ENCODE peak calls at places on chromosomes 6 and 20, in five cellular contexts. One of them, this sample, is unnamed.
A peak's percentile ranks its signal among the peaks of the same experiment; 100 is the strongest.

GRCh38 chr6:111925296-111925695 is 52.0 kb upstream of the FYN start:
- DNase-seq in OCI-M1: no peak
- DNase-seq in CD8-positive, alpha-beta T cell: no peak
- DNase-seq in choroid plexus epithelial cell: peak; percentile 70
- DNase-seq in PC-3: peak; percentile 57
- DNase-seq in this sample: no peak

GRCh38 chr6:111551521-111552231 is 54.0 kb downstream of the TRAF3IP2 start:
- DNase-seq in OCI-M1: no peak
- DNase-seq in CD8-positive, alpha-beta T cell: no peak
- DNase-seq in choroid plexus epithelial cell: peak; percentile 22
- DNase-seq in PC-3: peak; percentile 14
- DNase-seq in this sample: peak; percentile 75

GRCh38 chr20:11651138-11651537 is 266.6 kb upstream of the BTBD3 start:
- DNase-seq in OCI-M1: peak; percentile 31
- DNase-seq in CD8-positive, alpha-beta T cell: no peak
- DNase-seq in choroid plexus epithelial cell: no peak
- DNase-seq in PC-3: no peak
- DNase-seq in this sample: no peak

GRCh38 chr6:160300076-160300695 is 41.6 kb upstream of the SLC22A2 start:
- DNase-seq in OCI-M1: no peak
- DNase-seq in CD8-positive, alpha-beta T cell: no peak
- DNase-seq in choroid plexus epithelial cell: no peak
- DNase-seq in PC-3: no peak
- DNase-seq in this sample: no peak

GRCh38 chr6:106547961-106548453 is 81.3 kb downstream of the RTN4IP1 start:
- DNase-seq in OCI-M1: no peak
- DNase-seq in CD8-positive, alpha-beta T cell: peak; percentile 18
- DNase-seq in choroid plexus epithelial cell: peak; percentile 84
- DNase-seq in PC-3: peak; percentile 69
- DNase-seq in this sample: no peak

GRCh38 chr6:123655520-123656306 is 19.0 kb upstream of the TRDN start:
- DNase-seq in OCI-M1: peak; percentile 86
- DNase-seq in CD8-positive, alpha-beta T cell: no peak
- DNase-seq in choroid plexus epithelial cell: no peak
- DNase-seq in PC-3: peak; percentile 8
- DNase-seq in this sample: no peak

GRCh38 chr6:44128020-44128917 is 915 bp downstream of the TMEM63B start:
- DNase-seq in OCI-M1: peak; percentile 71
- DNase-seq in CD8-positive, alpha-beta T cell: no peak
- DNase-seq in choroid plexus epithelial cell: peak; percentile 25
- DNase-seq in PC-3: peak; percentile 30
- DNase-seq in this sample: peak; percentile 73

GRCh38 chr6:2108700-2109306 is 136.6 kb downstream of the GMDS start:
- DNase-seq in OCI-M1: no peak
- DNase-seq in CD8-positive, alpha-beta T cell: no peak
- DNase-seq in choroid plexus epithelial cell: peak; percentile 47
- DNase-seq in PC-3: no peak
- DNase-seq in this sample: no peak

GRCh38 chr20:51570755-51571469 is 28.4 kb upstream of the NFATC2 start:
- DNase-seq in OCI-M1: no peak
- DNase-seq in CD8-positive, alpha-beta T cell: no peak
- DNase-seq in choroid plexus epithelial cell: peak; percentile 34
- DNase-seq in PC-3: no peak
- DNase-seq in this sample: no peak

GRCh38 chr6:11320914-11321549 is 88.6 kb upstream of the NEDD9 start:
- DNase-seq in OCI-M1: no peak
- DNase-seq in CD8-positive, alpha-beta T cell: no peak
- DNase-seq in choroid plexus epithelial cell: no peak
- DNase-seq in PC-3: no peak
- DNase-seq in this sample: no peak

GRCh38 chr6:31473780-31474725 is 23.9 kb upstream of the MICB start:
- DNase-seq in OCI-M1: no peak
- DNase-seq in CD8-positive, alpha-beta T cell: no peak
- DNase-seq in choroid plexus epithelial cell: peak; percentile 69
- DNase-seq in PC-3: peak; percentile 85
- DNase-seq in this sample: peak; percentile 13

GRCh38 chr6:43669922-43670622 is 17.5 kb downstream of the MRPS18A start:
- DNase-seq in OCI-M1: peak; percentile 90
- DNase-seq in CD8-positive, alpha-beta T cell: no peak
- DNase-seq in choroid plexus epithelial cell: peak; percentile 9
- DNase-seq in PC-3: peak; percentile 77
- DNase-seq in this sample: no peak

GRCh38 chr6:69232506-69233194 is 564.2 kb downstream of the LMBRD1 start:
- DNase-seq in OCI-M1: peak; percentile 69
- DNase-seq in CD8-positive, alpha-beta T cell: no peak
- DNase-seq in choroid plexus epithelial cell: peak; percentile 74
- DNase-seq in PC-3: peak; percentile 60
- DNase-seq in this sample: peak; percentile 49

GRCh38 chr6:116327803-116328527 is 42.8 kb upstream of the DSE start:
- DNase-seq in OCI-M1: no peak
- DNase-seq in CD8-positive, alpha-beta T cell: no peak
- DNase-seq in choroid plexus epithelial cell: peak; percentile 92
- DNase-seq in PC-3: no peak
- DNase-seq in this sample: no peak

GRCh38 chr20:35661013-35661412 is 3.7 kb downstream of the CPNE1 start:
- DNase-seq in OCI-M1: no peak
- DNase-seq in CD8-positive, alpha-beta T cell: no peak
- DNase-seq in choroid plexus epithelial cell: peak; percentile 39
- DNase-seq in PC-3: peak; percentile 37
- DNase-seq in this sample: no peak

GRCh38 chr6:44898296-44898930 is 429.7 kb upstream of the RUNX2 start:
- DNase-seq in OCI-M1: no peak
- DNase-seq in CD8-positive, alpha-beta T cell: no peak
- DNase-seq in choroid plexus epithelial cell: peak; percentile 66
- DNase-seq in PC-3: no peak
- DNase-seq in this sample: no peak

GRCh38 chr6:54060286-54060685 is 51.0 kb upstream of the MLIP start:
- DNase-seq in OCI-M1: peak; percentile 24
- DNase-seq in CD8-positive, alpha-beta T cell: no peak
- DNase-seq in choroid plexus epithelial cell: peak; percentile 97
- DNase-seq in PC-3: no peak
- DNase-seq in this sample: no peak

This sample was measured in erythroblast.